ENCODE peak calls at places on chromosome 13, in five cellular contexts. U is RWPE1, N is smooth muscle cell of the brain vasculature, G is NCI-H774, K is A549. P is an unnamed sample.

GRCh38 chr13:42924290-42924803 is 67.7 kb downstream of the EPSTI1 start:
- DNase-seq in U (no peak), N (no peak), G (no peak), K (no peak), P (no peak)

GRCh38 chr13:105611424-105611823 is 924.0 kb downstream of the EFNB2 start:
- DNase-seq in U (peak), N (no peak), G (no peak), K (no peak), P (no peak)

GRCh38 chr13:73708393-73708985 is 425.7 kb downstream of the KLF12 start:
- DNase-seq in U (peak), N (peak), G (peak), K (peak), P (peak)

GRCh38 chr13:51959773-51960172 is 51.5 kb downstream of the ATP7B start:
- DNase-seq in U (no peak), N (no peak), G (no peak), K (no peak), P (no peak)

GRCh38 chr13:35388979-35389378 is 87.5 kb downstream of the MAB21L1 start:
- DNase-seq in U (no peak), N (peak), G (no peak), K (no peak), P (no peak)

GRCh38 chr13:41995946-41996345 is 35.0 kb upstream of the VWA8 start:
- DNase-seq in U (no peak), N (no peak), G (no peak), K (no peak), P (no peak)

GRCh38 chr13:106755542-106755941 is 187.6 kb upstream of the ARGLU1 start:
- DNase-seq in U (no peak), N (no peak), G (no peak), K (no peak), P (no peak)

GRCh38 chr13:102690883-102691282 is 4.0 kb downstream of the METTL21C start:
- DNase-seq in U (no peak), N (no peak), G (no peak), K (no peak), P (no peak)

GRCh38 chr13:26616126-26616525 is 58.6 kb downstream of the WASF3 start:
- DNase-seq in U (peak), N (no peak), G (no peak), K (no peak), P (no peak)

GRCh38 chr13:25232937-25233515 is 54.3 kb downstream of the MTMR6 start:
- DNase-seq in U (peak), N (no peak), G (no peak), K (peak), P (peak)

P was measured in HuH-7.5.